ENCODE peak calls at places on chromosomes 3 and 15, in four cellular contexts. N, T, V and C are unnamed samples.

GRCh38 chr3:142649996-142650693 is 54.0 kb downstream of the PLS1 start:
- DNase-seq in N (no peak), T (no peak), V (no peak), C (no peak)

GRCh38 chr3:159432721-159433300 is 555.8 kb upstream of the IL12A start:
- DNase-seq in N (no peak), T (no peak), V (no peak), C (no peak)

GRCh38 chr15:42121021-42121420 is 26.7 kb upstream of the PLA2G4D start:
- DNase-seq in N (no peak), T (no peak), V (no peak), C (no peak)

GRCh38 chr15:59567369-59567768 is 44.2 kb upstream of the GCNT3 start:
- DNase-seq in N (no peak), T (no peak), V (no peak), C (no peak)

GRCh38 chr3:120438216-120438615 is 12.6 kb downstream of the FSTL1 start:
- DNase-seq in N (no peak), T (no peak), V (no peak), C (no peak)

GRCh38 chr3:13414040-13414729 is 5.9 kb downstream of the NUP210 start:
- DNase-seq in N (no peak), T (peak; percentile 96), V (no peak), C (peak; percentile 53)

GRCh38 chr3:142866841-142867631 is 21.8 kb downstream of the PCOLCE2 start:
- DNase-seq in N (no peak), T (no peak), V (no peak), C (no peak)

GRCh38 chr15:66907826-66908502 is 157.4 kb upstream of the SMAD3 start:
- DNase-seq in N (no peak), T (peak; percentile 82), V (peak; percentile 39), C (no peak)

GRCh38 chr15:74531144-74531811 is 9.7 kb upstream of the ARID3B start:
- DNase-seq in N (no peak), T (no peak), V (no peak), C (no peak)

GRCh38 chr3:132134611-132135010 is 99.8 kb upstream of the CPNE4 start:
- DNase-seq in N (no peak), T (no peak), V (no peak), C (no peak)

GRCh38 chr3:185503467-185503975 is 4.7 kb upstream of the TMEM41A start:
- DNase-seq in N (no peak), T (no peak), V (no peak), C (no peak)

GRCh38 chr15:40982855-40983254 is 29.6 kb downstream of the CHAC1 start:
- DNase-seq in N (no peak), T (peak; percentile 82), V (no peak), C (no peak)

GRCh38 chr3:101945980-101946379 is 96.7 kb downstream of the NFKBIZ start:
- DNase-seq in N (no peak), T (no peak), V (no peak), C (no peak)
- H3K4me1 ChIP-seq in N (no peaks in the 10 kb centered on the region), T (peaks cover 31% of the 10 kb centered on the region), V (no peaks in the 10 kb centered on the region), C (peaks cover 16% of the 10 kb centered on the region)

GRCh38 chr15:45690581-45691260 is 55.9 kb downstream of the SQOR start:
- DNase-seq in N (no peak), T (no peak), V (no peak), C (no peak)
- H3K36me3 ChIP-seq in N (no peaks in the 10 kb centered on the region), T (peaks cover 83% of the 10 kb centered on the region), V (peaks cover 78% of the 10 kb centered on the region), C (peaks cover 18% of the 10 kb centered on the region)

DNA sequence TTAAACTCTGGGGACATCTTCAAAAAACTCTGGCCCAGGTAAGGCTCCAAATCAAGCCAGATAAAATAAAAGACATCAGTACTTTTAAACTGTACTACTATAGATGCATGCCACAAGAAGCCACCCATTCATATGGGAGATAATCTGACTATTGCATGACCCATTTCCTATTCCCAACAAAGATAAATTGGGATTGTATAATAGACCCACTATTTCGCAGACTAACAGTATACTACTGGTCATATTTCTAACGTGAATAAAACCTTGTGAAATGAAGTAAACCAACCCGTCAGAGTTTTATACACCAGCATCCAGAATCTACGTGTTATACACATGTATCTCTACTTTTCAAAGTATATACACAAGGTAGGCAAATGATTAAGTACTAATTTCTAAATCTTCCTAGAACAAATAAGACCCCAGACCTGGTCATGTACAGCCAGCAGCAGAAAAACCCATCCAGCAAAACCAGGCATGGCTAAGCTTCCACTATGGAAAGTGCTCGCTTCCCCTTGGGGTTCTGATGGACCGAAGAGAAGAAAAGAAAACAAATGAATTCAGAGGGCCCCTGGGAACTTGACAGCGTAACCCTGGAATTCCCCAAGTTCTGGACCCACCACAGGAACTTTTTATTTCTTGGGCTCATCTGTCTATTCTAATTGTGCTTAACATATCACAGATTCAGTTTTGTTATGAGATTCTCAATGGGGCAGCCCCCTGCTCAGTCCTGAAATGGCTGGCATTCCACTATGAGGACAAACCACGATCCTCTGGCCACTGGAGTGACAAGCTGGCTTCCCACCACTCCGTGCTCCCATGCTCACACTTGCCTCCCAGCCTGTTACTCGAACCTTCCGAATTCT is 69.1 kb downstream of the MB21D2 start:
- DNase-seq in N (no peak), T (no peak), V (no peak), C (no peak)
- TF ChIP-seq POLR2A in N (no peak), T (no peak), V (no peak), C (no peak)

GRCh38 chr3:11211531-11212300 is 57.4 kb downstream of the HRH1 start:
- DNase-seq in N (peak; percentile 46), T (no peak), V (no peak), C (no peak)

GRCh38 chr3:11206953-11207352 is 52.7 kb downstream of the HRH1 start:
- DNase-seq in N (no peak), T (no peak), V (no peak), C (no peak)

GRCh38 chr3:11204697-11205397 is 50.6 kb downstream of the HRH1 start:
- DNase-seq in N (no peak), T (no peak), V (no peak), C (no peak)

GRCh38 chr3:11201246-11202024 is 47.1 kb downstream of the HRH1 start:
- DNase-seq in N (no peak), T (no peak), V (no peak), C (no peak)

DNA sequence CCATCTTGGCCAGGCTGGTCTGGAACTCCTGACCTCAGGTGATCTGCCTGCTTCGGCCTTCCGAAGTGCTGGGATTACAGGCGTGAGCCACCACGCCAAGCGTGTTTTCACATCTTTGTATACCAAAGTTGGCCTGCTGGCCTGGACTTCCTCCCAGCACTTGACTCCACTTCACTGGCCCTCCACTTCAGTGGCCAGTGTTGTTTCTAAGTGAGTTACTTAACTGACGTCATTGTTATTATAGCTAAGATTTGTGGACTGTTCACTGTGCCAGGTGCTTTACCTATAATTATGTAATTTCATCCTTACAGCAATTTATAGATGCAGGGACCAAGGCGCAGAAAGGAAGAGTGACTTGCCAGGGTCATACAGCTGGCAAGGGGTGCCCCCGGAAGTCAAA is 52.0 kb downstream of the HRH1 start:
- DNase-seq in N (no peak), T (no peak), V (no peak), C (no peak)
- H3K4me1 ChIP-seq in N (peaks cover 2% of the 10 kb centered on the region), T (no peaks in the 10 kb centered on the region), V (no peaks in the 10 kb centered on the region), C (no peaks in the 10 kb centered on the region)

GRCh38 chr3:133820889-133821675 is 15.5 kb downstream of the SRPRB start:
- DNase-seq in N (no peak), T (no peak), V (no peak), C (no peak)
- H3K36me3 ChIP-seq in N (no peaks in the 10 kb centered on the region), T (peaks cover 64% of the 10 kb centered on the region), V (peaks cover 76% of the 10 kb centered on the region), C (peaks cover 90% of the 10 kb centered on the region)

GRCh38 chr3:101861212-101861977 is 12.1 kb downstream of the NFKBIZ start:
- DNase-seq in N (no peak), T (no peak), V (no peak), C (no peak)
- TF ChIP-seq POLR2A in N (no peak), T (no peak), V (no peak), C (no peak)

DNA sequence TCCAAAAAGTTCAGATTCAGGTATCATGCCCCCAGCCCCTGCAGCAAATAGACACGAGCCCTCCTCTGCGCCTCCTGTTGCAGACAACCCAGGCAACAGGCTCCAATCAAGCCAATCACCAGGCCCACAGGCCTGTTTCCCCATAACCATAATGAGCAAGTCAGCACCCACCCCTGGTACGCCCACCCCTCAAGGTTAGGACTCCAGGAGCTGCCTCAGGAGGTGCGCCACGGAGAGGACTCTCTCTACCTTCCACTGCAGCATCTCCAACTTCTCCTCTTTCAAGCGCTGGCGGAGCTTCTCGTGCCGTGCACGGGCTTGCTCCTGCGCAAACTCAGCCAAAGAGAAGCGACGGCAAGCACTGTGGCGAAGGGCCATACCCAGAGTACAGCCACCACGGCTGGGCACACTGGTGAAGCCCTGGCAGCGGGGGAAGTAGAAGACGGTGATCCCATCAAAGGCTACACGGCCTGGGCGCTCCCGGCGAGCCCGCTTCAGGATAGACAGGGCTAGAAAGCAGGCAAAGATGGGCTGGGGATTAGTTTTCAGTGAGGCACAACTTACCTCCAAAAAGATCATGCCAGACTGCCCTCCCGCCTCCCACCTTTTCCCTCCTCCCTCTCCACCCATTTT is 8.5 kb downstream of the CSRNP1 start:
- DNase-seq in N (no peak), T (peak; percentile 75), V (no peak), C (no peak)
- H3K4me1 ChIP-seq in N (peaks cover 41% of the 10 kb centered on the region), T (peaks cover 89% of the 10 kb centered on the region), V (peaks cover 67% of the 10 kb centered on the region), C (peaks cover 57% of the 10 kb centered on the region)

DNA sequence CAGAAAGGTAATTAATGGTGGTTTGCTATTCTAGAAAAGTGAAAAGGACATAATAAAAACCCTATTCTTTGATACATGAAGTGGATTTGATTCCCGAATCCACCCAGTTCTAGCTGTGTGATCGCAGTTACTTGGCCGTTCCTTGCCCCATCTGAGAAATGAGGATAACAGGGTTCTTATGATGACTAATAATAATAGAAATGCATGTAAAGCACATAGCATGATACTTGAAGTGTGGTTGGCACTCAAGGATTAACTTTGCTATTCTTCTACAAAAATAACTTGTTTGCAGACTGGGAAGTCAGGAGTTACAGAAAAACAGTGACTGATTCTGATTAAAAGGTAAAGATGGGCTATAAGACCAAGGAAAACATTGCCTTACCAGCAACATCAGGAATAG is 26.8 kb downstream of the PARL start:
- DNase-seq in N (no peak), T (no peak), V (no peak), C (no peak)
- H3K36me3 ChIP-seq in N (no peaks in the 10 kb centered on the region), T (peaks cover 59% of the 10 kb centered on the region), V (peaks cover 26% of the 10 kb centered on the region), C (peaks cover 33% of the 10 kb centered on the region)